ENCODE peak calls at places on chromosomes 4 and X, in four cellular contexts. Q, O, E and X are unnamed samples.

GRCh38 chr4:76811604-76812412 is 86.1 kb downstream of the SOWAHB start:
- DNase-seq in O (no peak), Q (no peak), E (no peak), X (no peak)

GRCh38 chr4:140094701-140095420 is 59.1 kb downstream of the MAML3 start:
- DNase-seq in Q (no peak), E (no peak), O (no peak), X (no peak)

GRCh38 chr4:101346562-101347266 is 612 bp downstream of the PPP3CA start:
- DNase-seq in O (no peak), E (peak), Q (peak), X (peak)

GRCh38 chr4:138341739-138342415 is 99.7 kb upstream of the SLC7A11 start:
- DNase-seq in Q (no peak), E (no peak), O (peak), X (no peak)

GRCh38 chrX:138485224-138485623 is 226.3 kb downstream of the FGF13 start:
- DNase-seq in E (no peak), O (no peak), Q (no peak), X (no peak)

GRCh38 chr4:185512516-185512915 is 22.8 kb downstream of the PDLIM3 start:
- DNase-seq in O (no peak), E (no peak), Q (no peak), X (no peak)

GRCh38 chr4:123809864-123810263 is 413.3 kb downstream of the SPRY1 start:
- DNase-seq in O (no peak), Q (no peak), E (peak), X (no peak)

GRCh38 chr4:173182403-173182802 is 13.8 kb downstream of the GALNT7 start:
- DNase-seq in O (no peak), E (no peak), Q (no peak), X (no peak)

GRCh38 chr4:107987916-107988762 is 1.6 kb upstream of the HADH start:
- DNase-seq in O (no peak), Q (no peak), E (no peak), X (no peak)

GRCh38 chr4:71568131-71568530 is 215.7 kb downstream of the GC start:
- DNase-seq in O (no peak), Q (no peak), E (no peak), X (no peak)

GRCh38 chr4:17577660-17578481 is 873 bp downstream of the LAP3 start:
- DNase-seq in E (no peak), O (no peak), Q (peak), X (no peak)

GRCh38 chr4:26613735-26614134 is 29.9 kb downstream of the TBC1D19 start:
- DNase-seq in Q (no peak), O (no peak), E (no peak), X (no peak)

GRCh38 chr4:30600246-30600645 is 119.9 kb upstream of the PCDH7 start:
- DNase-seq in O (no peak), Q (no peak), E (no peak), X (no peak)

GRCh38 chrX:10971759-10972158 is 139.4 kb upstream of the HCCS start:
- DNase-seq in E (no peak), Q (no peak), O (no peak), X (no peak)
- TF ChIP-seq CEBPB in E (no peak), Q (no peak), O (no peak), X (no peak)

GRCh38 chr4:135510582-135510981 is 1309.0 kb upstream of the PABPC4L start:
- DNase-seq in Q (no peak), E (no peak), O (no peak), X (no peak)

GRCh38 chr4:135508006-135508714 is 1306.6 kb upstream of the PABPC4L start:
- DNase-seq in E (no peak), Q (no peak), O (no peak), X (no peak)
- TF ChIP-seq GABPA in E (no peak), Q (no peak), O (no peak), X (no peak)

GRCh38 chr4:48295116-48295515 is 25.5 kb upstream of the TEC start:
- DNase-seq in Q (no peak), O (no peak), E (no peak), X (no peak)

GRCh38 chr4:48299560-48299959 is 29.9 kb upstream of the TEC start:
- DNase-seq in E (no peak), O (no peak), Q (no peak), X (no peak)

GRCh38 chr4:48300004-48300403 is 30.4 kb upstream of the TEC start:
- DNase-seq in O (no peak), Q (no peak), E (no peak), X (no peak)

GRCh38 chr4:48297447-48297846 is 27.8 kb upstream of the TEC start:
- DNase-seq in E (no peak), Q (no peak), O (no peak), X (no peak)

GRCh38 chr4:48296330-48296729 is 26.7 kb upstream of the TEC start:
- DNase-seq in O (no peak), E (no peak), Q (no peak), X (no peak)
- TF ChIP-seq CEBPB in O (no peak), E (no peak), Q (no peak), X (no peak)

DNA sequence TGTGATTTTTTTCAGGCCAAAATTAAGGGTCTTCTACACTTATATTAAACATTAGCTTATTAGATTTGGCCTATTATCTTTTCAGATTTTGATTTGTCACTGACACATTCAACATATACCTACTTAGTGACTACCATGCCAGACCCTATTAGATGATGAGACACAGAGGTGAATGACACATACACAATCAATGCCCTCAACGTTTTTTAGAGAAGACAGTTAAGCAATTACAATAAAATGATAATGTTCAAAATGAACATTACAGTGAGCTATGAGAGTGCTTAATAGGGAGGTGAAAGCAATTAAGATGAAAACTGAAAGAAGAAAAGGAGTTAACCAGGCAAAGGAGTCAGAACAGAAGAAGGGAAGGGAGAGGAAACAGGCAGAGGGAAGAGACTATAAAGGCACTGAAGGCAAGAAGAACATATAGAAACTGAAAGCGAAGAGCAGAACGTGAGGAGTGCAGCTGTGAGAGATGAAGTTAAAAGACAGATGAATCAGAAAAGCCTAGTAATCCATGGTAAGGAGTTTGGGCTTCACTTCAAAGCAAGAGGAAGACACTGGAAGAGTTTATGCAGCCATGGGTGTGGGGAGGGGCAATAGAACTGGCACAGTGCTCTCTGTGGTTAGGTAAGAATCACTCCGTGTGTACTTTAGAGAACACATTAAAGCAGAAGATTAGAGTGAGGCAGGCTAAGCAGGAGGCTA is 119.0 kb downstream of the REELD1 start:
- DNase-seq in O (peak), Q (no peak), E (peak), X (no peak)
- TF ChIP-seq GABPA in O (no peak), Q (no peak), E (no peak), X (no peak)

DNA sequence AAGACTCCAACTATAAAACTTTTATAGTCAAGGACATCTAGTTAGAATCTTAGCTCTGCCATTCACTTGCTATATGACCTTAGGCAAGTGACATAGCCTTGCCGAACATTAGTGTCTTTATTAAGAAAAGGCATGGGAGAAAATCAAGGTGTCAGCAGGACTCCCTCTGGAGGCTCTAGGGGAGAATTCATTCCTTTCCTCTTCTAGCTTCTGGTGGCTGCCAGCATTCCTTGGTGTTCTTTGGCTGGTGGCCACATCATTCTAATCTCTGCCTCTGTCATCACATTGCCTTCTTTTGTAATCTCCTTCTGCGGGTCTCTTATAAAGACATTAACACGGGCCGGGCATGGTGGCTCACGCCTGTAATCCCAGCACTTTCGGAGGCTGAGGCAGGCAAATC is 99.8 kb downstream of the PPP1R2C start:
- DNase-seq in E (no peak), Q (no peak), O (no peak), X (no peak)
- TF ChIP-seq CEBPB in E (no peak), Q (no peak), O (no peak), X (no peak)

GRCh38 chrX:123450217-123450616 is 266.1 kb downstream of the GRIA3 start:
- DNase-seq in E (peak), Q (peak), O (no peak), X (no peak)
- TF ChIP-seq GABPA in E (no peak), Q (no peak), O (no peak), X (no peak)

GRCh38 chrX:39945709-39946108 is 152.0 kb downstream of the BCOR start:
- DNase-seq in E (no peak), O (no peak), Q (no peak), X (no peak)

GRCh38 chrX:39944416-39944815 is 153.3 kb downstream of the BCOR start:
- DNase-seq in E (no peak), O (no peak), Q (no peak), X (no peak)

GRCh38 chrX:39950035-39950688 is 147.6 kb downstream of the BCOR start:
- DNase-seq in O (no peak), E (no peak), Q (peak), X (no peak)

GRCh38 chrX:39948564-39948963 is 149.2 kb downstream of the BCOR start:
- DNase-seq in O (no peak), Q (no peak), E (no peak), X (no peak)

GRCh38 chrX:39946822-39947221 is 150.9 kb downstream of the BCOR start:
- DNase-seq in Q (no peak), O (no peak), E (no peak), X (no peak)
- TF ChIP-seq CEBPB in Q (no peak), O (no peak), E (no peak), X (no peak)

DNA sequence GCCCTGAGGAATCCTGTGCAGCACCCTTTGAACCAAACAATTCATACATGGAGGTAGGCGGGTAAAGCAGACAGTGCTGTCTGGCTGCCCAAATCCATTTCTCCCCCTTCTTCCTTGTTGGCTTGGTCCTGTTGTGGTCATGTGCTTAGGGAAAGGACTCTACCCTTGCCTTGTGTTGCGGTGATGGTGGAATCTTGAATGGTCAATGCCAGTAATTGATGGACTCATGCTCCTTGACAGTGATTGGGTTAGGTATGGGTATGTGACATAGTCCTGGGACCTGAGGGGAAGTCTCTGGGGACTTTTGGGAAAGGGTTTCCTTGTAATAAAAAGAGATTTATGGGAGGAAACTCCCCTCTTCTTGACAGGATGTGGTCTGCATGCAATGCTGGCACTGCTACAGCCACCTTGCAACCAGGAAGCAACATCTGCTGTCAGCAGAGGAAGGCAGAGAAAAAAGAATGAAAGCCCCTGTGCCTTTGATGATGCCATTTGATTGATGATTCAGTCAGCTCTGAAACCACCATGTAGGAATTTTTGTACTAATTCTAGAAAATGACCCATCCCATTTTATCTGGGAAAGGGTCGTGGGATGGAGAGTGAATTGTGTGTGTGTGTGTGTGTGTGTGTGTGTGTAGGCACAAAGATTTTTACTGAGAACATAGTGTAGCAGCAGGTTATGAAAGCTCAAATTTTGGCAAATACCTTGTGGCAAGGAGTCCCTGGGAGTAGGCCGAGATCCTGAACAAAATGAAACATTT is 30.0 kb upstream of the HUWE1 start:
- DNase-seq in Q (no peak), E (no peak), O (peak), X (no peak)
- TF ChIP-seq GABPA in Q (peak), E (no peak), O (peak), X (no peak)

DNA sequence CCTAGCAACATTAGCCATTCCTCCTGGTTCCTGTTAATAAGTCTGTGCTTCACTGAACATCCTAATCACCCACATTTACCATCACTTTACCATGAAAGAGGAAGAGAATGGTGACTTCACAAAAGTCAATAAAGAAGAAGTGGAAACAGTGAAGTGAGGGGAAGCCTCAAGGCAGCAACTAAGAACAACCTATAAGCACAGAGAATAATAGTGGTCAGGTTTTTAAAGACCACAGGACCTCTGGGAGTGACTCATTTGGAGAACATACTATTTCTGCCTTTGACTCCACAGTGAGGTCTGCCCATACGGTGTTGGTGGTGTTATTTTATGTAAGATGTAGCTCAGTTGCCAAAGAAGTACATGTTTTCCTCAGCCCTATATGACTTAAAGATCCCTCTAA is 86.0 kb upstream of the TET2 start:
- DNase-seq in E (no peak), O (peak), Q (no peak), X (no peak)
- TF ChIP-seq CEBPB in E (no peak), O (no peak), Q (no peak), X (no peak)

GRCh38 chr4:12873351-12873750 is 610.8 kb downstream of the RAB28 start:
- DNase-seq in Q (no peak), E (no peak), O (no peak), X (no peak)

GRCh38 chr4:12880844-12881243 is 603.3 kb downstream of the RAB28 start:
- DNase-seq in E (no peak), O (no peak), Q (no peak), X (no peak)

GRCh38 chr4:12879500-12879899 is 604.6 kb downstream of the RAB28 start:
- DNase-seq in E (no peak), Q (no peak), O (no peak), X (no peak)

GRCh38 chr4:12875640-12876243 is 608.4 kb downstream of the RAB28 start:
- DNase-seq in O (no peak), E (peak), Q (no peak), X (no peak)
- TF ChIP-seq GABPA in O (no peak), E (no peak), Q (no peak), X (no peak)